ENCODE peak calls at places on chromosomes 7 and 10, in four cellular contexts. Q, W, F and Z are unnamed samples.

GRCh38 chr10:133071801-133072595 is 15.7 kb upstream of the ADGRA1 start:
- DNase-seq in W (peak), Q (no peak), F (no peak), Z (no peak)

GRCh38 chr10:122495406-122496340 is 34.3 kb downstream of the HTRA1 start:
- DNase-seq in F (peak), Q (no peak), W (peak), Z (no peak)

GRCh38 chr7:50656141-50656895 is 91.1 kb upstream of the DDC start:
- DNase-seq in F (no peak), Q (no peak), W (peak), Z (no peak)

GRCh38 chr10:51029172-51029641 is 45.1 kb upstream of the PRKG1 start:
- DNase-seq in F (no peak), Q (no peak), W (no peak), Z (peak)

GRCh38 chr10:124281666-124282065 is 137.1 kb downstream of the OAT start:
- DNase-seq in W (no peak), F (no peak), Q (no peak), Z (no peak)

GRCh38 chr10:86046845-86047460 is 319.6 kb downstream of the GRID1 start:
- DNase-seq in W (no peak), F (peak), Q (no peak), Z (peak)

GRCh38 chr7:26083113-26083512 is 68.9 kb upstream of the NFE2L3 start:
- DNase-seq in Q (no peak), F (peak), W (no peak), Z (peak)

GRCh38 chr10:130928306-130928705 is 383.2 kb downstream of the TCERG1L start:
- DNase-seq in W (no peak), Q (no peak), F (no peak), Z (no peak)

GRCh38 chr10:90602815-90603600 is 254.8 kb downstream of the HTR7 start:
- DNase-seq in Q (peak), F (peak), W (no peak), Z (peak)

GRCh38 chr10:18659784-18660561 is 742 bp downstream of the ARL5B start:
- DNase-seq in W (no peak), F (peak), Q (no peak), Z (peak)

GRCh38 chr10:116848912-116849270 is 408 bp upstream of the ENO4 start:
- DNase-seq in F (no peak), Q (no peak), W (no peak), Z (peak)

GRCh38 chr10:88879754-88880286 is at the start of gene STAMBPL1:
- DNase-seq in F (peak), Q (no peak), W (peak), Z (peak)

GRCh38 chr10:18473424-18474110 is 177.8 kb downstream of the NSUN6 start:
- DNase-seq in F (no peak), Q (no peak), W (no peak), Z (no peak)

GRCh38 chr10:132480356-132480755 is 57.2 kb upstream of the INPP5A start:
- DNase-seq in W (peak), Q (no peak), F (peak), Z (no peak)

GRCh38 chr7:112161253-112162160 is 44.7 kb downstream of the DOCK4 start:
- DNase-seq in W (no peak), Q (no peak), F (no peak), Z (no peak)

GRCh38 chr7:128855559-128855958 is 7.1 kb upstream of the ATP6V1F start:
- DNase-seq in F (no peak), Q (no peak), W (no peak), Z (no peak)